ENCODE peak calls at places on chromosomes 16 and 17, in six cellular contexts. M is CD8-positive, alpha-beta T cell; E is D721Med; W is astrocyte; R is heart right ventricle; A is mucosa of descending colon. H is an unnamed sample.

GRCh38 chr17:40555296-40556190 is 9.7 kb downstream of the CCR7 start:
- DNase-seq in M (peak; percentile 49), E (no peak), W (no peak), R (no peak), A (no peak), H (no peak)

GRCh38 chr17:30158896-30159625 is 42.4 kb downstream of the NSRP1 start:
- DNase-seq in M (no peak), E (no peak), W (no peak), R (no peak), A (no peak), H (no peak)

GRCh38 chr17:9200699-9201359 is 179.5 kb downstream of the NTN1 start:
- DNase-seq in M (no peak), E (no peak), W (no peak), R (no peak), A (no peak), H (no peak)

GRCh38 chr16:27945233-27945975 is 118.1 kb downstream of the GSG1L start:
- DNase-seq in M (no peak), E (peak; percentile 38), W (no peak), R (no peak), A (no peak), H (no peak)

GRCh38 chr17:9941305-9941704 is 36.2 kb upstream of the RCVRN start:
- DNase-seq in M (no peak), E (no peak), W (no peak), R (no peak), A (no peak), H (no peak)

GRCh38 chr17:30173649-30174048 is 57.0 kb downstream of the NSRP1 start:
- DNase-seq in M (no peak), E (no peak), W (peak; percentile 7), R (no peak), A (no peak), H (no peak)

GRCh38 chr16:56356276-56357241 is 68.8 kb downstream of the AMFR start:
- DNase-seq in M (peak; percentile 76), E (peak; percentile 39), W (peak; percentile 76), R (peak; percentile 77), A (peak; percentile 82), H (peak; percentile 83)

GRCh38 chr16:89155184-89155679 is 16.3 kb upstream of the CDH15 start:
- DNase-seq in M (no peak), E (no peak), W (peak; percentile 47), R (peak; percentile 68), A (peak; percentile 58), H (peak; percentile 78)

GRCh38 chr17:68701046-68701445 is 99.9 kb upstream of the FAM20A start:
- DNase-seq in M (no peak), E (no peak), W (peak; percentile 49), R (no peak), A (no peak), H (no peak)

GRCh38 chr16:23280483-23280967 is 21.6 kb upstream of the SCNN1B start:
- DNase-seq in M (no peak), E (no peak), W (peak; percentile 16), R (no peak), A (no peak), H (no peak)

GRCh38 chr17:38628441-38628840 is 22.7 kb upstream of the SRCIN1 start:
- DNase-seq in M (no peak), E (no peak), W (no peak), R (no peak), A (no peak), H (no peak)

GRCh38 chr17:17934796-17935195 is 37.4 kb downstream of the TOM1L2 start:
- DNase-seq in M (no peak), E (no peak), W (no peak), R (no peak), A (no peak), H (no peak)

GRCh38 chr16:30084816-30085159 is 6.9 kb downstream of the TBX6 start:
- DNase-seq in M (no peak), E (no peak), W (no peak), R (no peak), A (no peak), H (no peak)

GRCh38 chr17:31511583-31511982 is 120.1 kb downstream of the RAB11FIP4 start:
- DNase-seq in M (no peak), E (no peak), W (no peak), R (no peak), A (no peak), H (no peak)

GRCh38 chr17:72472116-72472515 is 351.3 kb downstream of the SOX9 start:
- DNase-seq in M (no peak), E (no peak), W (no peak), R (no peak), A (no peak), H (no peak)

GRCh38 chr16:86786338-86786737 is 208.0 kb downstream of the FOXL1 start:
- DNase-seq in M (no peak), E (no peak), W (no peak), R (no peak), A (no peak), H (no peak)

GRCh38 chr16:51390877-51391276 is 239.8 kb upstream of the SALL1 start:
- DNase-seq in M (no peak), E (no peak), W (no peak), R (no peak), A (no peak), H (no peak)

GRCh38 chr17:32536736-32537646 is 50.2 kb downstream of the CDK5R1 start:
- DNase-seq in M (no peak), E (no peak), W (peak; percentile 54), R (no peak), A (no peak), H (peak; percentile 50)

GRCh38 chr17:49016775-49017463 is 19.7 kb downstream of the IGF2BP1 start:
- DNase-seq in M (no peak), E (no peak), W (peak; percentile 62), R (no peak), A (peak; percentile 63), H (peak; percentile 45)

GRCh38 chr16:20774703-20775362 is 11.0 kb downstream of the ACSM3 start:
- DNase-seq in M (peak; percentile 50), E (no peak), W (peak; percentile 25), R (peak; percentile 32), A (peak; percentile 80), H (peak; percentile 54)

GRCh38 chr16:30805056-30805369 is 18.0 kb upstream of the ZNF629 start:
- DNase-seq in M (no peak), E (no peak), W (no peak), R (no peak), A (no peak), H (peak; percentile 17)

GRCh38 chr17:30838187-30838807 is 6.5 kb downstream of the ATAD5 start:
- DNase-seq in M (no peak), E (no peak), W (no peak), R (no peak), A (no peak), H (no peak)

GRCh38 chr17:44307387-44308186 is 814 bp upstream of the RUNDC3A start:
- DNase-seq in M (no peak), E (peak; percentile 80), W (peak; percentile 10), R (peak; percentile 45), A (peak; percentile 48), H (no peak)

GRCh38 chr16:65624696-65625095 is 502.8 kb upstream of the CDH11 start:
- DNase-seq in M (no peak), E (no peak), W (peak; percentile 8), R (no peak), A (no peak), H (no peak)

GRCh38 chr17:60573139-60573975 is 26.6 kb upstream of the PPM1D start:
- DNase-seq in M (no peak), E (no peak), W (peak; percentile 89), R (no peak), A (no peak), H (peak; percentile 62)

GRCh38 chr17:27333410-27333980 is 39.6 kb downstream of the WSB1 start:
- DNase-seq in M (no peak), E (no peak), W (no peak), R (no peak), A (no peak), H (no peak)

GRCh38 chr16:87930456-87930855 is 5.9 kb downstream of the CA5A start:
- DNase-seq in M (no peak), E (no peak), W (no peak), R (no peak), A (no peak), H (no peak)

DNA sequence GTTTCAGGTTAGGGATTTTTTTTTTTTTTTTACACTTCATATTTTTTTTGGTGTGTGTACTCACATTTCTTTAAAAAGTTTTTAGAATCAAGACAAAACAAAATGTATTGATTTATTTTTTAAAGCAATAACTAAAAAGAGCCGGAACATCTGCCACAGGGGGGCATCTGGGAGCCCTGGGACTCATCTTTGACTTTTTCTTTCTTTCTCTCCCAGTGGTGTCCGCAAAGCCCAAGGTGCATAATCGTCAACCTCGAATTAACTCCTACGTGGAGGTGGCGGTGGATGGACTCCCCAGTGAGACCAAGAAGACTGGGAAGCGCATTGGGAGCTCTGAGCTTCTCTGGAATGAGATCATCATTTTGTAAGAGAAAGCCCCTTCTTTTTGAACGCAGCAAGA is 36.3 kb downstream of the WWP2 start:
- DNase-seq in M (no peak), E (no peak), W (no peak), R (peak; percentile 8), A (no peak), H (no peak)
- TF ChIP-seq CTCF in M (no peak), E (no peak), W (peak; percentile 37), R (peak; percentile 10), A (no peak), H (peak; percentile 71)

GRCh38 chr17:50519141-50519834 is 11.0 kb downstream of the MYCBPAP start:
- DNase-seq in M (no peak), E (no peak), W (no peak), R (no peak), A (no peak), H (no peak)
- TF ChIP-seq CTCF in M (no peak), E (no peak), W (no peak), R (no peak), A (no peak), H (no peak)

GRCh38 chr16:84806256-84806889 is 13.4 kb upstream of the CRISPLD2 start:
- DNase-seq in M (no peak), E (no peak), W (peak; percentile 92), R (peak; percentile 54), A (peak; percentile 33), H (peak; percentile 95)
- TF ChIP-seq CTCF in M (no peak), E (no peak), W (no peak), R (no peak), A (no peak), H (no peak)

DNA sequence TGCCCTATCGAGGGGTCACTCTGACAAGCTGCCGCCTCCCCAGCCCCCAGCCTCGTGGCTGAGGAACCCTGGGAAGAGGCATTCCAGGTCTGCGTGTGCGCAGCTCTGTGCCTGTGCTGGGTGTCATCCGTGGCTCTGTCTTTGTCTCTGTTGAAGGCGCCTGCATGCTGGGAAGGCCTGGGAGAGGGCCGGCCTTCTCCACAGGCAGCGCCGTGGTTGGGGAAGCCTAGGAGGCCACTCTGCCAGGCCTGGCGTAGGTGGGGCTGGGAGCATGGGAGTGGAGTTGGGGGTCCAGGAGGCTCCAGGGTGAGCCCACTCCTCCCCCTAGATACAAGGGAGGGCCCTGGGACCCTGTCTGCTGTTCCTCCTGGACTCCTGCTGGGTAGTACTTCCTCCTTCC is 3.3 kb downstream of the NHERF2 start:
- DNase-seq in M (no peak), E (no peak), W (no peak), R (no peak), A (no peak), H (no peak)
- TF ChIP-seq CTCF in M (no peak), E (no peak), W (no peak), R (no peak), A (no peak), H (no peak)

GRCh38 chr17:57419940-57420522 is 163.7 kb downstream of the MSI2 start:
- DNase-seq in M (no peak), E (no peak), W (no peak), R (no peak), A (no peak), H (no peak)
- TF ChIP-seq CTCF in M (no peak), E (no peak), W (no peak), R (no peak), A (no peak), H (no peak)